ENCODE peak calls at places on chromosomes 5 and 9, in seven cellular contexts. D is cardiac muscle cell, K is OCI-LY7, G is neural progenitor cell, F is choroid plexus epithelial cell, S is IMR-90, Y is lower lobe of right lung. A is an unnamed sample.

GRCh38 chr9:37678789-37679273 is 28.1 kb downstream of the FRMPD1 start:
- DNase-seq in D (no peak), K (no peak), G (no peak), F (peak), S (no peak), Y (no peak), A (no peak)

GRCh38 chr5:96297290-96297689 is 135.8 kb downstream of the PCSK1 start:
- DNase-seq in D (peak), K (no peak), G (no peak), F (peak), S (peak), Y (no peak), A (peak)

GRCh38 chr5:39604491-39604890 is 179.7 kb upstream of the DAB2 start:
- DNase-seq in D (no peak), K (no peak), G (no peak), F (peak), S (no peak), Y (no peak), A (peak)

GRCh38 chr5:159453209-159453608 is 122.9 kb upstream of the IL12B start:
- DNase-seq in D (no peak), K (no peak), G (no peak), F (no peak), S (no peak), Y (no peak), A (no peak)

GRCh38 chr5:131635755-131636479 is 888 bp upstream of the RAPGEF6 start:
- DNase-seq in D (peak), K (peak), G (no peak), F (peak), S (no peak), Y (no peak), A (no peak)

GRCh38 chr5:57267796-57268195 is 93.9 kb downstream of the GPBP1 start:
- DNase-seq in D (no peak), K (no peak), G (no peak), F (no peak), S (peak), Y (no peak), A (no peak)

GRCh38 chr5:77311217-77311571 is 100.7 kb downstream of the PDE8B start:
- DNase-seq in D (no peak), K (no peak), G (no peak), F (peak), S (peak), Y (no peak), A (no peak)

GRCh38 chr5:38299585-38299984 is 41.2 kb downstream of the EGFLAM start:
- DNase-seq in D (no peak), K (no peak), G (no peak), F (no peak), S (no peak), Y (no peak), A (no peak)

GRCh38 chr9:126621056-126621918 is 7.6 kb downstream of the LMX1B start:
- DNase-seq in D (no peak), K (no peak), G (no peak), F (no peak), S (no peak), Y (no peak), A (no peak)

GRCh38 chr5:75723378-75723777 is 6.1 kb upstream of the POC5 start:
- DNase-seq in D (no peak), K (no peak), G (no peak), F (no peak), S (no peak), Y (no peak), A (no peak)

GRCh38 chr9:136957461-136957860 is 5.4 kb downstream of the LCN12 start:
- DNase-seq in D (no peak), K (no peak), G (no peak), F (no peak), S (no peak), Y (no peak), A (no peak)

GRCh38 chr5:163855754-163856153 is 350.3 kb downstream of the MAT2B start:
- DNase-seq in D (no peak), K (no peak), G (no peak), F (no peak), S (no peak), Y (no peak), A (no peak)

DNA sequence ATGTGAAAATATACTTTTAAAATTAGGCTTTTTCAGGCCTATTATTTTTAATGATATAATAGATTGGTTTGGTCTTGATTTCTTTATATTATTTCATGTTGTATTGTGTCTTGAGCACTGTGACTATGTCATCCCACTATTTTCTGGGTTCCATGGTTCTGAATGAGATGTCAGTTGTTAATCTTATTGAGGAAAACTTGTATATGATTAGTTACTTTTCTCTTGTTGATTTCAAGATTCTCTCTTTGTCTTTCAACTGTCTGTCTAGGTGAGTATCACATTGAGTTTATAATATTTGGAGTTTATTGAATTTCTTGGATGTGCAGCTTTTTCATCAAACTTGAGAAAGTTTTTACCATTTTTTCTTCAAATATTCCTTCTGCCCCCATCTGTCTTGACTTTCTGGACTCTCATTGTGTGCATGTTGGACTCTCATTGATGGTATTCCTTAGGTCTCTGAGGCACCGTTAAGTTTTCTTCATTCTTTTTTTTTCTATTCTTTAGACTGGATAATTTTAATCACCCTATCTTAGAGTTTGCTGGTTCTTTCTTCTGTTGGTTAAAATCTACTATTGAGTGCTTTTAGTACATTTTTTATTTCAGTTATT is 175.8 kb downstream of the TMEM167A start:
- DNase-seq in D (peak), K (no peak), G (no peak), F (peak), S (no peak), Y (no peak), A (no peak)
- H3K4me3 ChIP-seq in D (no peak), K (no peak), G (no peak), F (no peak), S (no peak), Y (no peak), A (no peak)

GRCh38 chr9:4339357-4339756 is 39.5 kb upstream of the GLIS3 start:
- DNase-seq in D (peak), K (peak), G (peak), F (peak), S (peak), Y (peak), A (peak)
- TF ChIP-seq CTCF in D (peak), K (peak), G (peak), F (peak), S (peak), Y (peak), A (peak)

GRCh38 chr9:110371411-110372013 is 33.8 kb upstream of the TXNDC8 start:
- DNase-seq in D (peak), K (no peak), G (no peak), F (no peak), S (no peak), Y (no peak), A (no peak)
- H3K4me3 ChIP-seq in D (no peak), K (no peak), G (no peak), F (no peak), S (no peak), Y (no peak), A (no peak)

DNA sequence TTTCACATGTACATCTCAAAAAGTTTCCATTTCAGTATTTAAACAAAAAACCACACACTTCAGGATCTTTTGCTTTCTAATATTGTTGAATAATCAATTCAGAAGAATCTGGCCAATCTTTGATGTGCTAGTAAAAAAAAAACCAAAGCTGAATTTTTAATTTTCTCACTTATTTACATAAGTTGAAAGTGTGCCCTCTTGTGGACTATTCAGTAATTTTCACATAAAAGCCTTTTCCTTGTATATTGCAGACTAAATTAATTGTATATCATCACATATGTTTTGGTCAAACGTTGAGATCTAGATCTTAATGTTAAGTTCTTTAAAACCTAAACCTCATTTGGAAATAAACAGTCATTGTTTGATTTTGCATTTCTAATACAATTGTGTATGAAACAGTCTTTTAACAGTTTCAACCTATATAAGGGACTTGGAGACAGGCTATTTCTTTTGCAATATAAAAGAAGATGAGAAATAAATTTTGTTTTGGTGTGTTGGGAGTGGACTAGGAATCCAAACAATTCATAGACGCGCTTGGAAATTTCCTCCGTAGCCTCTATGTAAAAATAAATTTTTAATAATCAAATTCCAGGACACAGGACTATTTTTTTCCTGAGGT is 68.1 kb downstream of the NIPBL start:
- DNase-seq in D (peak), K (peak), G (peak), F (peak), S (peak), Y (no peak), A (peak)
- TF ChIP-seq CTCF in D (peak), K (peak), G (peak), F (peak), S (peak), Y (peak), A (peak)

DNA sequence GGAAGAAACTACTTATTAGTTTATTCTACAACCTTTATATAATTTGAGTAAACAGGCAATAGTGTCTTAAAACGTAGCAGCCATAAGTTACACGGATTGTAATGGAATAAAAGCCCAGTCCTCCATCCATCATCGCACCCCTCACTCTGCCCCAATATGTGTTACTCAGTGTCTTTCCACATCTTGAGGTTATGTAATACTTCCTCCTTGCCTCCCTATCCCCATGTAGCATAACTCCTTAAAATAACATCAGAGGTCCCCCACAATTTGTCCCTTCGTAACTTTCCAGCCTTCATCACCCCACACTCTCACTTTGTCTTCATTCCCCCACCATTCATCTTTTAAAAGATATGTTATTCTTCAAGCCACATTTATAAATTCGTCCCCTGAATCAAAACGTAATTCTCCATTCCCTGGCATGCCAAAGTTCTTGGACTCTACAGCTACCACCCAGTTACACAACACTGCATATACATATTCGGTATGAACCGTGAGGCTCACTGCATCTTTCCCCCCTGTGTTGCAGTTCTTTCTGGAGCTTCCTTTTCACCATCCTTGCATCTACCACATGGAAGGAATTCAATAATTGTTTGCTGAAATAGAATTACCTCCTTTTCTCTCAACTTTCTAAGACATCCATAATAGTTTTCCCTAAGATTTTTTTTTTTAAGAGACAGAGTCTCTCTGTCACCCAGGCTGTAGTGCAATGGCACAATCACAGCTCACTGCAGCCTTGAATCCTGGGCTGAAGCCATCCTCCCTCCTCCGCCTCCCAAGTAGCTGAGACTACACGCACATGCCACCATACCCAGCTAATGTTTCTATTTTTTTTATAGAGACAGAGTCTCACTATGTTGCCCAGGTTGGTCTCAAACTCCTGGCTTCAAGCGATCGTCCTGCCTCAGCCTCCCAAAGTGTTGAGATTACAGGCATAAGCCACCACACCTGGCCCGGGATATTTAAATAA is 3.4 kb downstream of the LPAR1 start:
- DNase-seq in D (peak), K (no peak), G (no peak), F (no peak), S (peak), Y (no peak), A (no peak)
- H3K4me3 ChIP-seq in D (no peak), K (no peak), G (no peak), F (no peak), S (peak), Y (no peak), A (no peak)

GRCh38 chr5:172939045-172939444 is 20.2 kb upstream of the RPL26L1 start:
- DNase-seq in D (peak), K (no peak), G (peak), F (peak), S (peak), Y (no peak), A (no peak)
- TF ChIP-seq CTCF in D (peak), K (peak), G (peak), F (peak), S (peak), Y (peak), A (peak)

DNA sequence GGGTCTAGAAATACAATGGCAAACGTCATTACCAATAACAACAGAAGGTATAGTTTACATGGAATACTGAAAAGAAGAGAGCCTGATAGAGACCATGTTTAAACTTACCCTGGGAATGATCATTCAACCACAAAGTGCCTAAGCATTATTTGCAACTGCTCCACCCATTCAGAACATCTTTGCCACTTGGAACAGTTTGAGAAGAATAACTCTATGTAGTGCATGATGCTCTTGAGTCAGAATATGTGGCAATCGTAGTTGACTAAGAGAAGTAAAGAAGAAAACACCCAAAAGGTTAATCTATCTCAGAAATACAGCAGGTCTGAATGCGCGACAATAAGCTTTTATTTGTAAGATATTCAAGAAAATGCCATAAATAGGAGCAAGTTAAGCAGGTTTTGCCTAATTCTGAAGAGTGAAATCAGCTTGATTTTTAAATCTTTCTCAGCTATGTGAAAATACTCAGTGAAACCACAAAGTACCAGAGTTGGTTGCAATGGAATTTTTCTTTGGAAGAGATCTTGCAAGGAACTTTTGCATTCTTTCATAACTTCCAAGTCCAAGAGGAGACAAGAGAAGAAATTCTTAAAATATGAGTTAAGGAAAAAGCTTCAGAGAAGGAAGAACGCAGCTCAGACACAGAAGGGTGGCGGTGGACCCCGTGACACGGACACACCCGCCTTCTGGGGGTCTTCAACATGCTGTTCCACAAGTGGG is 64.3 kb downstream of the HABP4 start:
- DNase-seq in D (peak), K (no peak), G (no peak), F (peak), S (peak), Y (no peak), A (peak)
- H3K4me3 ChIP-seq in D (no peak), K (no peak), G (no peak), F (no peak), S (no peak), Y (no peak), A (no peak)

DNA sequence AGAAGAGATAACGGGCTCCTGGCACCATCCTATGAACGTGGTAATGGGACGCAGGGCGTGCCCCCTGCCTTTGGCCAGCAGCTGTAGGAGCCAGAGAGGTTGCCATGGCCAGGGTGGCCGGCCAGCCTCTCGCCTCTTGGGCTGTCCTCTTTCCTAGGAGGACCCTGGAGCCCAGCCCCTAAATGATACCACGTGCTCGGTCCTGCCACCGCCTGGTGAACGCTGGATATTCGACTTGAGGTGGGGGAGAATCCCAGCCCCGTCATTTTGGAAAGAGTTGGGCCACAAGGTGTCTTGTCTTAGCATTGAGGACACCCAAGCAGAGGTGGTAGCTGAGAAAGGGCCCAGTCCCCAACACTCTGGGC is 391 bp upstream of the NRG2 start:
- DNase-seq in D (no peak), K (no peak), G (peak), F (no peak), S (no peak), Y (no peak), A (no peak)
- TF ChIP-seq CTCF in D (no peak), K (peak), G (peak), F (peak), S (no peak), Y (no peak), A (peak)

A was measured in astrocyte of the spinal cord.